ENCODE peak calls at places on chromosomes 16 and 17, in four cellular contexts. One of them, this sample, is unnamed.

GRCh38 chr16:3508736-3509135 is 7.9 kb downstream of the CLUAP1 start:
- DNase-seq in AG20443: no peak
- DNase-seq in NCI-H146: no peak
- DNase-seq in central memory CD4-positive, alpha-beta T cell: no peak
- DNase-seq in this sample: no peak

GRCh38 chr16:21649196-21649595 is 3.2 kb downstream of the IGSF6 start:
- DNase-seq in NCI-H146: no peak
- DNase-seq in AG20443: no peak
- DNase-seq in central memory CD4-positive, alpha-beta T cell: no peak
- DNase-seq in this sample: no peak

GRCh38 chr16:29915590-29916247 is 10.3 kb downstream of the KCTD13 start:
- DNase-seq in NCI-H146: no peak
- DNase-seq in central memory CD4-positive, alpha-beta T cell: no peak
- DNase-seq in AG20443: no peak
- DNase-seq in this sample: peak

GRCh38 chr16:87343753-87344050 is 26.5 kb upstream of the C16orf95 start:
- DNase-seq in AG20443: no peak
- DNase-seq in NCI-H146: no peak
- DNase-seq in central memory CD4-positive, alpha-beta T cell: no peak
- DNase-seq in this sample: no peak

GRCh38 chr17:31561469-31562412 is 170.3 kb downstream of the RAB11FIP4 start:
- DNase-seq in central memory CD4-positive, alpha-beta T cell: no peak
- DNase-seq in AG20443: peak
- DNase-seq in NCI-H146: no peak
- DNase-seq in this sample: no peak

GRCh38 chr16:80372341-80372740 is 168.5 kb upstream of the DYNLRB2 start:
- DNase-seq in NCI-H146: no peak
- DNase-seq in central memory CD4-positive, alpha-beta T cell: no peak
- DNase-seq in AG20443: no peak
- DNase-seq in this sample: no peak

GRCh38 chr17:76783146-76783545 is 45.2 kb downstream of the MFSD11 start:
- DNase-seq in central memory CD4-positive, alpha-beta T cell: no peak
- DNase-seq in AG20443: no peak
- DNase-seq in NCI-H146: no peak
- DNase-seq in this sample: no peak

GRCh38 chr16:10822702-10823101 is 4.1 kb upstream of the TVP23A start:
- DNase-seq in central memory CD4-positive, alpha-beta T cell: no peak
- DNase-seq in AG20443: no peak
- DNase-seq in NCI-H146: no peak
- DNase-seq in this sample: no peak

GRCh38 chr17:39151680-39152058 is 232 bp upstream of the PLXDC1 start:
- DNase-seq in central memory CD4-positive, alpha-beta T cell: no peak
- DNase-seq in NCI-H146: no peak
- DNase-seq in AG20443: no peak
- DNase-seq in this sample: no peak

GRCh38 chr16:68074850-68075249 is 10.3 kb upstream of the NFATC3 start:
- DNase-seq in NCI-H146: no peak
- DNase-seq in AG20443: no peak
- DNase-seq in central memory CD4-positive, alpha-beta T cell: peak
- DNase-seq in this sample: no peak

GRCh38 chr17:44203731-44204452 is 4.2 kb upstream of the ATXN7L3 start:
- DNase-seq in AG20443: peak
- DNase-seq in NCI-H146: peak
- DNase-seq in central memory CD4-positive, alpha-beta T cell: peak
- DNase-seq in this sample: peak

GRCh38 chr16:53043986-53044571 is 8.6 kb downstream of the CHD9NB start:
- DNase-seq in NCI-H146: peak
- DNase-seq in AG20443: no peak
- DNase-seq in central memory CD4-positive, alpha-beta T cell: no peak
- DNase-seq in this sample: peak

GRCh38 chr16:4402439-4403132 is 13.8 kb downstream of the CORO7 start:
- DNase-seq in central memory CD4-positive, alpha-beta T cell: peak
- DNase-seq in NCI-H146: peak
- DNase-seq in AG20443: peak
- DNase-seq in this sample: peak

GRCh38 chr16:72989203-72989991 is 58.5 kb downstream of the ZFHX3 start:
- DNase-seq in central memory CD4-positive, alpha-beta T cell: no peak
- DNase-seq in AG20443: peak
- DNase-seq in NCI-H146: no peak
- DNase-seq in this sample: no peak

GRCh38 chr16:53745126-53745525 is 41.2 kb downstream of the FTO start:
- DNase-seq in NCI-H146: no peak
- DNase-seq in AG20443: peak
- DNase-seq in central memory CD4-positive, alpha-beta T cell: no peak
- DNase-seq in this sample: no peak

GRCh38 chr17:731943-732787 is at the start of gene TLCD3A:
- DNase-seq in NCI-H146: peak
- DNase-seq in central memory CD4-positive, alpha-beta T cell: peak
- DNase-seq in AG20443: peak
- DNase-seq in this sample: no peak

GRCh38 chr17:50108556-50108955 is 13.4 kb downstream of the PDK2 start:
- DNase-seq in AG20443: no peak
- DNase-seq in NCI-H146: no peak
- DNase-seq in central memory CD4-positive, alpha-beta T cell: no peak
- DNase-seq in this sample: no peak

GRCh38 chr16:87317766-87318121 is 552 bp upstream of the C16orf95 start:
- DNase-seq in NCI-H146: peak
- DNase-seq in central memory CD4-positive, alpha-beta T cell: no peak
- DNase-seq in AG20443: peak
- DNase-seq in this sample: peak

GRCh38 chr17:17606416-17607000 is 15.0 kb upstream of the PEMT start:
- DNase-seq in central memory CD4-positive, alpha-beta T cell: no peak
- DNase-seq in AG20443: peak
- DNase-seq in NCI-H146: no peak
- DNase-seq in this sample: no peak

GRCh38 chr16:67177743-67178699 is 5.7 kb downstream of the MATCAP1 start:
- DNase-seq in AG20443: peak
- DNase-seq in NCI-H146: peak
- DNase-seq in central memory CD4-positive, alpha-beta T cell: peak
- DNase-seq in this sample: peak

GRCh38 chr16:3578121-3578520 is 918 bp upstream of the NLRC3 start:
- DNase-seq in NCI-H146: no peak
- DNase-seq in central memory CD4-positive, alpha-beta T cell: peak
- DNase-seq in AG20443: no peak
- DNase-seq in this sample: no peak

GRCh38 chr17:29086628-29087332 is 43.8 kb downstream of the PIPOX start:
- DNase-seq in NCI-H146: no peak
- DNase-seq in central memory CD4-positive, alpha-beta T cell: no peak
- DNase-seq in AG20443: no peak
- DNase-seq in this sample: no peak

GRCh38 chr17:71378741-71379140 is 742.1 kb upstream of the SOX9 start:
- DNase-seq in AG20443: no peak
- DNase-seq in central memory CD4-positive, alpha-beta T cell: no peak
- DNase-seq in NCI-H146: no peak
- DNase-seq in this sample: peak

GRCh38 chr16:11963706-11964105 is 1.3 kb upstream of the TNFRSF17 start:
- DNase-seq in AG20443: no peak
- DNase-seq in NCI-H146: no peak
- DNase-seq in central memory CD4-positive, alpha-beta T cell: no peak
- DNase-seq in this sample: no peak

GRCh38 chr17:57406131-57406980 is 150.0 kb downstream of the MSI2 start:
- DNase-seq in AG20443: no peak
- DNase-seq in central memory CD4-positive, alpha-beta T cell: no peak
- DNase-seq in NCI-H146: no peak
- DNase-seq in this sample: peak

GRCh38 chr17:17626151-17626805 is 34.8 kb upstream of the PEMT start:
- DNase-seq in AG20443: no peak
- DNase-seq in NCI-H146: peak
- DNase-seq in central memory CD4-positive, alpha-beta T cell: no peak
- DNase-seq in this sample: no peak

GRCh38 chr17:28333083-28333746 is 2.1 kb downstream of the IFT20 start:
- DNase-seq in AG20443: no peak
- DNase-seq in central memory CD4-positive, alpha-beta T cell: no peak
- DNase-seq in NCI-H146: no peak
- DNase-seq in this sample: no peak

GRCh38 chr16:48231675-48232214 is 12.4 kb upstream of the LONP2 start:
- DNase-seq in central memory CD4-positive, alpha-beta T cell: no peak
- DNase-seq in NCI-H146: no peak
- DNase-seq in AG20443: peak
- DNase-seq in this sample: peak

GRCh38 chr17:42154514-42154883 is 290 bp downstream of the RAB5C start:
- DNase-seq in AG20443: no peak
- DNase-seq in central memory CD4-positive, alpha-beta T cell: no peak
- DNase-seq in NCI-H146: no peak
- DNase-seq in this sample: no peak

GRCh38 chr17:50620848-50621247 is 13.8 kb upstream of the ABCC3 start:
- DNase-seq in AG20443: no peak
- DNase-seq in central memory CD4-positive, alpha-beta T cell: no peak
- DNase-seq in NCI-H146: no peak
- DNase-seq in this sample: no peak

GRCh38 chr17:78735832-78736525 is 46.1 kb downstream of the CYTH1 start:
- DNase-seq in AG20443: no peak
- DNase-seq in NCI-H146: peak
- DNase-seq in central memory CD4-positive, alpha-beta T cell: peak
- DNase-seq in this sample: peak

GRCh38 chr17:12050646-12051225 is 30.1 kb downstream of the MAP2K4 start:
- DNase-seq in central memory CD4-positive, alpha-beta T cell: no peak
- DNase-seq in NCI-H146: no peak
- DNase-seq in AG20443: no peak
- DNase-seq in this sample: no peak

GRCh38 chr16:12796498-12796897 is 7.2 kb downstream of the CPPED1 start:
- DNase-seq in NCI-H146: no peak
- DNase-seq in central memory CD4-positive, alpha-beta T cell: no peak
- DNase-seq in AG20443: no peak
- DNase-seq in this sample: no peak

GRCh38 chr16:5016967-5017677 is 16.6 kb downstream of the NAGPA start:
- DNase-seq in central memory CD4-positive, alpha-beta T cell: no peak
- DNase-seq in AG20443: no peak
- DNase-seq in NCI-H146: no peak
- DNase-seq in this sample: no peak

GRCh38 chr17:14305785-14306496 is 5.1 kb downstream of the HS3ST3B1 start:
- DNase-seq in NCI-H146: no peak
- DNase-seq in central memory CD4-positive, alpha-beta T cell: no peak
- DNase-seq in AG20443: no peak
- DNase-seq in this sample: no peak

This sample was measured in HepG2.